ENCODE peak calls at places on chromosomes 16 and 17, in nine cellular contexts. J is transverse colon, S is tibial nerve, X is K562, B is H1, C is stomach, V is esophagus muscularis mucosa, U is GM12878, F is sigmoid colon. Y is an unnamed sample.

GRCh38 chr17:4583796-4584124 is 569 bp upstream of the SMTNL2 start:
- DNase-seq in C (no peak), S (no peak), B (peak; percentile 74), J (no peak), U (no peak), V (no peak), F (no peak), X (peak; percentile 47), Y (peak; percentile 65)

GRCh38 chr16:88521674-88522073 is 48.5 kb upstream of the ZC3H18 start:
- DNase-seq in X (no peak), F (no peak), C (no peak), V (no peak), B (no peak), U (no peak), J (no peak), S (no peak), Y (no peak)

GRCh38 chr17:8532021-8532420 is 96.3 kb downstream of the NDEL1 start:
- DNase-seq in B (no peak), V (no peak), U (no peak), F (no peak), J (no peak), X (peak; percentile 61), C (peak; percentile 63), S (no peak), Y (no peak)

GRCh38 chr16:5069048-5069447 is 2.6 kb upstream of the ALG1 start:
- DNase-seq in B (no peak), X (no peak), C (no peak), U (no peak), J (no peak), S (no peak), F (peak; percentile 21), V (no peak), Y (no peak)

GRCh38 chr17:66290097-66290722 is 12.2 kb upstream of the PRKCA start:
- DNase-seq in B (no peak), C (no peak), J (no peak), S (no peak), U (no peak), X (no peak), V (no peak), F (no peak), Y (no peak)

GRCh38 chr17:73476890-73477350 is 165.1 kb upstream of the CDC42EP4 start:
- DNase-seq in V (no peak), S (no peak), X (no peak), C (no peak), J (no peak), U (no peak), B (no peak), F (no peak), Y (no peak)

GRCh38 chr17:47203984-47204721 is 5.0 kb upstream of the MYL4 start:
- DNase-seq in J (no peak), U (no peak), X (no peak), B (no peak), V (no peak), S (no peak), F (no peak), C (no peak), Y (no peak)

GRCh38 chr17:68782829-68783228 is 172.4 kb downstream of the ABCA8 start:
- DNase-seq in X (no peak), J (no peak), B (no peak), C (no peak), V (no peak), S (peak; percentile 39), F (no peak), U (no peak), Y (no peak)

GRCh38 chr17:13590441-13590840 is 11.3 kb downstream of the HS3ST3A1 start:
- DNase-seq in V (no peak), B (no peak), F (no peak), U (no peak), S (no peak), C (no peak), X (no peak), J (no peak), Y (no peak)

GRCh38 chr17:82967268-82968032 is 112.0 kb upstream of the METRNL start:
- DNase-seq in V (no peak), J (no peak), X (no peak), F (no peak), U (no peak), C (no peak), S (no peak), B (no peak), Y (no peak)

GRCh38 chr17:5110816-5111215 is 862 bp downstream of the ZNF232 start:
- DNase-seq in F (no peak), S (no peak), B (no peak), U (no peak), V (no peak), C (no peak), J (no peak), X (no peak), Y (no peak)

GRCh38 chr17:77778636-77779524 is 179.6 kb upstream of the TNRC6C start:
- DNase-seq in C (peak; percentile 34), S (no peak), B (no peak), J (peak; percentile 44), V (no peak), U (no peak), F (peak; percentile 94), X (no peak), Y (no peak)

GRCh38 chr16:11901091-11901490 is 14.7 kb downstream of the GSPT1 start:
- DNase-seq in C (no peak), U (no peak), S (no peak), B (no peak), V (no peak), F (no peak), X (no peak), J (no peak), Y (no peak)

DNA sequence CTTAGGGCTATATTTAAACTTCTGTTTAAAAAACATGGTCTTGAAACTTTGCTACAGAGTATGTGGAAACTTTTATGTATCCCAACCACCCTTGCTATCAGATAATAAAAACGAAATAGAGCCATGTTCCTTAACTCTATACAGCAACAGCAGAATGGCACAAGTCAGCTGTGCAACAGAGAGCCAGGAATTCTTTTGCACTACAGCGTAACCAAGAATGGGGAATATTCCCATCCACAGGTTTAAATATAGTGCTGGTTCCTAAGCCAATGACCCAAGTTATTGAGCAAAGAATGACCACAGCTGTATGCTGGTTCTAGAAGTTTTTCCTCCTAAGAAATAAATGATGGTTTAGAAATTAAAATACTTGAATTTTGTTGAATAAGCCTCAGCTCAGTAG is 33.1 kb downstream of the SETD6 start:
- DNase-seq in U (no peak), F (no peak), S (no peak), X (no peak), V (no peak), B (no peak), C (no peak), J (no peak), Y (no peak)
- H3K36me3 ChIP-seq in U (peaks cover 14% of the 10 kb centered on the region), F (peaks cover 19% of the 10 kb centered on the region), S (peaks cover 8% of the 10 kb centered on the region), X (peaks cover 99% of the 10 kb centered on the region), V (peaks cover 41% of the 10 kb centered on the region), B (peaks cover 74% of the 10 kb centered on the region), C (peaks cover 98% of the 10 kb centered on the region), J (peaks cover 74% of the 10 kb centered on the region), Y (no peaks in the 10 kb centered on the region)

GRCh38 chr16:80530479-80530878 is 10.3 kb upstream of the DYNLRB2 start:
- DNase-seq in C (no peak), F (no peak), S (no peak), B (no peak), U (no peak), J (no peak), V (no peak), X (no peak), Y (no peak)

GRCh38 chr16:80527297-80527696 is 13.5 kb upstream of the DYNLRB2 start:
- DNase-seq in J (peak; percentile 12), C (no peak), U (no peak), B (peak; percentile 66), F (no peak), V (no peak), X (no peak), S (no peak), Y (no peak)

GRCh38 chr16:80525420-80525819 is 15.4 kb upstream of the DYNLRB2 start:
- DNase-seq in S (no peak), V (no peak), U (no peak), F (no peak), B (no peak), J (no peak), C (no peak), X (no peak), Y (no peak)

DNA sequence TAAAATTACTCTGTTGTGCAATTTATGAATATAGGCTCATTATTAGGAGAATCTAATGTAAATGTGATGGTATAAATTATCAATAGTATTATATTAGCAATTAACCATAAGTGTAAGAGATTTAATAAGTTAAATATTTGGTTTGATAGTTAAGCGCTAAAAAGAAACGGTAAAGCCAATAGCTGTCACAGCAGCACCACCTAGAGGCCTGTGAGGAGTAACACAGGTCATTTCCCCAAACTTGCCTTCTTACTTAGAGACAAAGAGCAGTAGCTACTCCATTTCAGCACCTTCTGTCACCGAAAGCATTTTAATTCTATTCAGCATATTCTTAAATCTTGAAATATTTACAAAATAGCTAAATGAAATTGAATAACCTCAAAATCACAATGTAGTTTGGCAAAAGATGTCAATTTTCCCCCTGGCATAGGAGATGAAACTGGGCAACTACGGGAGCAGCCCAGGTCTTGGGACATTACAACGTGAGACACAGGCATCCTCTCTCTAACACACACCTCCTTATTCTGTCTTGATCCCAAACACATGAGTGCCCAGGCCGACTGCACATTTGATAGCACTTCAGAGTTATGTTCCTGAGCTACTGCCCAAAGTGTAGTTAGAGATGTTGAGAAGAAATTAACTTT is 14.3 kb upstream of the DYNLRB2 start:
- DNase-seq in S (peak; percentile 23), F (no peak), U (no peak), X (peak; percentile 70), C (peak; percentile 48), V (no peak), J (peak; percentile 42), B (no peak), Y (peak; percentile 40)
- TF ChIP-seq EP300 in S (no peak), F (no peak), U (no peak), X (no peak), C (no peak), V (no peak), J (no peak), B (no peak), Y (no peak)

GRCh38 chr16:81567987-81568748 is 123.6 kb downstream of the CMIP start:
- DNase-seq in F (no peak), V (no peak), J (no peak), X (no peak), S (no peak), B (no peak), C (peak; percentile 58), U (no peak), Y (peak; percentile 41)
- H3K27me3 ChIP-seq in F (no peaks in the 10 kb centered on the region), V (no peaks in the 10 kb centered on the region), J (no peaks in the 10 kb centered on the region), X (no peaks in the 10 kb centered on the region), S (no peaks in the 10 kb centered on the region), B (no peaks in the 10 kb centered on the region), C (no peaks in the 10 kb centered on the region), U (no peaks in the 10 kb centered on the region), Y (no peaks in the 10 kb centered on the region)

DNA sequence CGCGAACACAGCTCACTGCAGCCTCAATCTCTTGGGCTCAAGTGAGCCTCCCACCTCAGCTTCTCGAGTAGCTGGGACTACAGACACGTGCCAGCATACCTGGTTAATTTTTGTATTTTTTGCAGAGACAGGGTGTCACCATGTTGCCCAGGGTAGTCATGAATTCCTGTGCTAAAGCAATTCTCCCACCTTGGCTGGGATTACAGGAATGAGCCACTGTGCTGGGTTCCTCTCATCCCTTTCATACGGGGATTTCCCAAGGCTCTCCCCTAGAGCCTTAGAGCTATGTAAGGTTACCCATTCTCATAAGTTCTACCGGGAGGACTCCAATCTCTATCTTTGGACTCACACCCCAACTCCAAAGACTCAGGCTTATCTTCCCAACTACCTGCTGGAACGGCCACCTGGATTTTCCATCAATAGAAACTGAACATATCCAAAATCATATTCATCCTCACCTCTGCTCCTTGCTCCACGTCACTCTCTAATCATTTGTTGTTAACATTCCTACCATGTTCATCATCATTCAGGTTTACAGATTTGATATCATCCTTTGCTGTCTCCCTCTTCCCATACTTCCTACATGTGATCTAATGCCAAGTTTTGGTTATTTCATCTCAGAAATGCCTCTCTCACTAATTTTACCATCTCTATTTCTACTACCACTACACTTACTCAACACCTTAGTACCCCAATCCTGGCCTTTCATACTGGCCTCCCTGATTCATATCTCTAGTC is 92.5 kb downstream of the NCOR1 start:
- DNase-seq in C (no peak), J (no peak), X (no peak), S (no peak), B (no peak), U (no peak), V (no peak), F (no peak), Y (no peak)
- H3K36me3 ChIP-seq in C (peaks cover 92% of the 10 kb centered on the region), J (peaks cover 61% of the 10 kb centered on the region), X (peaks cover 45% of the 10 kb centered on the region), S (no peaks in the 10 kb centered on the region), B (peaks cover 25% of the 10 kb centered on the region), U (peaks cover 5% of the 10 kb centered on the region), V (peaks cover 48% of the 10 kb centered on the region), F (peaks cover 9% of the 10 kb centered on the region), Y (no peaks in the 10 kb centered on the region)